ENCODE peak calls at places on chromosome 19, in nine cellular contexts. P, R, W, M, L, F, E, J and K are unnamed samples.
A peak's percentile ranks its signal among the peaks of the same experiment; 100 is the strongest.

GRCh38 chr19:42048992-42049391 is 21.0 kb downstream of the GRIK5 start:
- DNase-seq in P (peak; percentile 34), R (no peak), W (no peak), M (no peak), L (no peak), F (no peak), E (no peak), J (peak; percentile 83), K (no peak)

GRCh38 chr19:40576181-40576584 is 490 bp upstream of the SHKBP1 start:
- DNase-seq in P (no peak), R (peak; percentile 45), W (no peak), M (no peak), L (no peak), F (no peak), E (no peak), J (no peak), K (no peak)

GRCh38 chr19:38547446-38547845 is 70.3 kb downstream of the MAP4K1 start:
- DNase-seq in P (no peak), R (no peak), W (no peak), M (no peak), L (no peak), F (no peak), E (no peak), J (no peak), K (no peak)

GRCh38 chr19:49590971-49591730 is at the start of gene PRR12:
- DNase-seq in P (peak; percentile 47), R (peak; percentile 83), W (peak; percentile 59), M (peak; percentile 64), L (peak; percentile 67), F (peak; percentile 72), E (peak; percentile 84), J (peak; percentile 77), K (no peak)

GRCh38 chr19:7295912-7296486 is 1.8 kb upstream of the INSR start:
- DNase-seq in P (no peak), R (no peak), W (no peak), M (no peak), L (no peak), F (no peak), E (no peak), J (no peak), K (no peak)

GRCh38 chr19:39413903-39414608 is 1.6 kb downstream of the PLEKHG2 start:
- DNase-seq in P (no peak), R (no peak), W (no peak), M (no peak), L (peak; percentile 28), F (peak; percentile 51), E (peak; percentile 53), J (no peak), K (no peak)

GRCh38 chr19:35268546-35269424 is at the start of gene USF2:
- DNase-seq in P (peak; percentile 67), R (peak; percentile 67), W (peak; percentile 78), M (peak; percentile 86), L (peak; percentile 61), F (peak; percentile 69), E (peak; percentile 82), J (peak; percentile 63), K (no peak)

GRCh38 chr19:21677696-21678418 is 89.5 kb downstream of the ZNF100 start:
- DNase-seq in P (no peak), R (no peak), W (no peak), M (peak; percentile 41), L (no peak), F (no peak), E (no peak), J (no peak), K (no peak)

GRCh38 chr19:15519433-15519976 is 11.2 kb downstream of the CYP4F22 start:
- DNase-seq in P (no peak), R (no peak), W (no peak), M (no peak), L (no peak), F (no peak), E (no peak), J (no peak), K (no peak)

GRCh38 chr19:17755977-17756670 is 4.8 kb downstream of the FCHO1 start:
- DNase-seq in P (no peak), R (no peak), W (peak; percentile 78), M (peak; percentile 67), L (peak; percentile 50), F (no peak), E (no peak), J (no peak), K (no peak)

GRCh38 chr19:2043269-2043641 is 7.8 kb downstream of the MKNK2 start:
- DNase-seq in P (no peak), R (no peak), W (no peak), M (peak; percentile 43), L (no peak), F (peak; percentile 18), E (peak; percentile 56), J (no peak), K (no peak)

GRCh38 chr19:15589760-15590451 is 25.1 kb upstream of the CYP4F8 start:
- DNase-seq in P (no peak), R (no peak), W (no peak), M (no peak), L (no peak), F (no peak), E (no peak), J (no peak), K (no peak)

GRCh38 chr19:2663920-2664571 is 38.4 kb downstream of the GNG7 start:
- DNase-seq in P (no peak), R (no peak), W (peak; percentile 47), M (peak; percentile 91), L (no peak), F (no peak), E (no peak), J (no peak), K (no peak)

GRCh38 chr19:48500830-48501445 is 10.7 kb downstream of the LMTK3 start:
- DNase-seq in P (no peak), R (no peak), W (no peak), M (no peak), L (no peak), F (no peak), E (no peak), J (no peak), K (no peak)

GRCh38 chr19:46691948-46692347 is 25.0 kb downstream of the PRKD2 start:
- DNase-seq in P (no peak), R (no peak), W (no peak), M (no peak), L (no peak), F (no peak), E (no peak), J (no peak), K (no peak)
- H3K36me3 ChIP-seq in P (peaks cover 25% of the 10 kb centered on the region), R (peaks cover 56% of the 10 kb centered on the region), W (peaks cover 98% of the 10 kb centered on the region), M (peaks cover 100% of the 10 kb centered on the region), L (peaks cover 78% of the 10 kb centered on the region), F (no peaks in the 10 kb centered on the region), E (peaks cover 6% of the 10 kb centered on the region), J (peaks cover 22% of the 10 kb centered on the region), K (peaks cover 100% of the 10 kb centered on the region)

GRCh38 chr19:45475537-45476348 is 7.9 kb downstream of the FOSB start:
- DNase-seq in P (no peak), R (peak; percentile 67), W (no peak), M (no peak), L (peak; percentile 32), F (no peak), E (no peak), J (no peak), K (no peak)

GRCh38 chr19:45478454-45479238 is 10.8 kb downstream of the FOSB start:
- DNase-seq in P (peak; percentile 87), R (peak; percentile 87), W (peak; percentile 86), M (peak; percentile 81), L (peak; percentile 96), F (peak; percentile 84), E (peak; percentile 87), J (peak; percentile 93), K (peak; percentile 44)

GRCh38 chr19:45477216-45477615 is 9.4 kb downstream of the FOSB start:
- DNase-seq in P (no peak), R (peak; percentile 49), W (no peak), M (no peak), L (no peak), F (no peak), E (no peak), J (no peak), K (no peak)

GRCh38 chr19:45476349-45476717 is 8.5 kb downstream of the FOSB start:
- DNase-seq in P (no peak), R (peak; percentile 50), W (no peak), M (no peak), L (peak; percentile 16), F (no peak), E (no peak), J (no peak), K (no peak)

DNA sequence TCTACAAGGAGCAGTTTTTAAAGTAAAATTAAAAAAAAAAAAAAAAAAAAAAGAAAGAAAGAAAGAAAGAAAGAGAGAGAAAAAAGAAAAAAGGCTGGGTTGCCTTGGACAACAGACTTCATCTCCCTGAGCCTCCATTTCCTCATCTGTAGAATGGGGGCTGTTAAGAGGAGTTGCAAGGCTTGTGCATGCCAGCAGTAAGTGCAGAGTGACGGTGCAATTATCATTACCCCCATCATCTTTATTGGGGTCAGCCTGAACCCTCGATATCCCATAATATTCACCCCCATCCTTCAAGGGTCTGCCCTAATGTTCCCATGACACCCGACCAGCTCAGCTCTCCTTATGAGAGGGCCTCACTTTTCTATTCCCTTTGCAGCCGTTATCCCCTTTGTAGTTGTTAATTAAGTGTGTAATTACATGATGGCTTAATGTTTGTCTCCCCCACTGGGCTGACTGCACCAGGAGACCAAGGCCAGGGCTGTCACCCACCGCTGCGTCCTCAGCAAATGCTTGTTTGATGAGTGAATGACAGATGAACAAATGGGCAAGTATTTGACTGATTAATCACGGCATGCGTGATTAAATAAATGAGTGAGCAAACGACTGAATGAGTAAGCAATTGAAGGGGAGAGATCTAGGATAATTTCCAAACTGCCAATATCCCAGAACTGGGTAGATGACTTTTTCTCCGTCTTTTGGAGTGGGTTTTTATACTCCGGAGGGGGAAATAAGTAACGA is 10.1 kb downstream of the FOSB start:
- DNase-seq in P (no peak), R (peak; percentile 53), W (no peak), M (no peak), L (no peak), F (no peak), E (no peak), J (no peak), K (no peak)
- H3K27me3 ChIP-seq in P (no peaks in the 10 kb centered on the region), R (no peaks in the 10 kb centered on the region), W (peaks cover 12% of the 10 kb centered on the region), M (no peaks in the 10 kb centered on the region), L (no peaks in the 10 kb centered on the region), F (no peaks in the 10 kb centered on the region), E (no peaks in the 10 kb centered on the region), J (no peaks in the 10 kb centered on the region), K (no peaks in the 10 kb centered on the region)

GRCh38 chr19:56367829-56368711 is 25.3 kb downstream of the ZNF582 start:
- DNase-seq in P (peak; percentile 85), R (peak; percentile 68), W (peak; percentile 85), M (peak; percentile 97), L (peak; percentile 89), F (peak; percentile 92), E (peak; percentile 74), J (peak; percentile 66), K (peak; percentile 40)
- H3K9me3 ChIP-seq in P (no peaks in the 10 kb centered on the region), R (peaks cover 43% of the 10 kb centered on the region), W (no peaks in the 10 kb centered on the region), M (peaks cover 16% of the 10 kb centered on the region), L (no peaks in the 10 kb centered on the region), F (peaks cover 16% of the 10 kb centered on the region), E (peaks cover 16% of the 10 kb centered on the region), J (no peaks in the 10 kb centered on the region), K (peaks cover 27% of the 10 kb centered on the region)

GRCh38 chr19:11142528-11143171 is 12.9 kb downstream of the SPC24 start:
- DNase-seq in P (peak; percentile 62), R (no peak), W (peak; percentile 95), M (peak; percentile 95), L (peak; percentile 95), F (peak; percentile 96), E (peak; percentile 76), J (peak; percentile 40), K (no peak)
- H3K36me3 ChIP-seq in P (no peaks in the 10 kb centered on the region), R (no peaks in the 10 kb centered on the region), W (no peaks in the 10 kb centered on the region), M (no peaks in the 10 kb centered on the region), L (no peaks in the 10 kb centered on the region), F (no peaks in the 10 kb centered on the region), E (no peaks in the 10 kb centered on the region), J (no peaks in the 10 kb centered on the region), K (no peaks in the 10 kb centered on the region)